ENCODE peak calls at places on chromosomes 11 and 22, in nine cellular contexts. One of them, this sample, is unnamed.

GRCh38 chr11:121237686-121238658 is 54.6 kb upstream of the SC5D start:
- DNase-seq in CD4-positive, alpha-beta T cell: no peak
- DNase-seq in stimulated activated naive CD8-positive, alpha-beta T cell treated with anti-CD3 and anti-CD28 coated beads, Interleukin-15, Interleukin-2, amounts not matched to agents 100 U/mL and 50 U/mL, for 24 hours: no peak
- DNase-seq in body of pancreas: peak
- DNase-seq in NCI-H69: peak
- DNase-seq in stimulated activated CD8-positive, alpha-beta memory T cell treated with anti-CD3 and anti-CD28 coated beads, Interleukin-12 subunit alpha, Interleukin-12 subunit beta, amount 100 ng/mL, for 4 hours: no peak
- DNase-seq in GOT3: no peak
- DNase-seq in HS-5: no peak
- DNase-seq in AG08396: no peak
- DNase-seq in this sample: no peak

GRCh38 chr11:121547574-121547973 is 94.8 kb upstream of the SORL1-AS1 start:
- DNase-seq in CD4-positive, alpha-beta T cell: no peak
- DNase-seq in stimulated activated naive CD8-positive, alpha-beta T cell treated with anti-CD3 and anti-CD28 coated beads, Interleukin-15, Interleukin-2, amounts not matched to agents 100 U/mL and 50 U/mL, for 24 hours: no peak
- DNase-seq in body of pancreas: no peak
- DNase-seq in NCI-H69: peak
- DNase-seq in stimulated activated CD8-positive, alpha-beta memory T cell treated with anti-CD3 and anti-CD28 coated beads, Interleukin-12 subunit alpha, Interleukin-12 subunit beta, amount 100 ng/mL, for 4 hours: no peak
- DNase-seq in GOT3: no peak
- DNase-seq in HS-5: no peak
- DNase-seq in AG08396: no peak
- DNase-seq in this sample: no peak

GRCh38 chr11:35727140-35727539 is 64.6 kb downstream of the TRIM44 start:
- DNase-seq in CD4-positive, alpha-beta T cell: no peak
- DNase-seq in stimulated activated naive CD8-positive, alpha-beta T cell treated with anti-CD3 and anti-CD28 coated beads, Interleukin-15, Interleukin-2, amounts not matched to agents 100 U/mL and 50 U/mL, for 24 hours: no peak
- DNase-seq in body of pancreas: no peak
- DNase-seq in NCI-H69: no peak
- DNase-seq in stimulated activated CD8-positive, alpha-beta memory T cell treated with anti-CD3 and anti-CD28 coated beads, Interleukin-12 subunit alpha, Interleukin-12 subunit beta, amount 100 ng/mL, for 4 hours: no peak
- DNase-seq in GOT3: no peak
- DNase-seq in HS-5: no peak
- DNase-seq in AG08396: no peak
- DNase-seq in this sample: no peak

GRCh38 chr22:47444746-47445065 is 682.3 kb downstream of the TBC1D22A start:
- DNase-seq in CD4-positive, alpha-beta T cell: no peak
- DNase-seq in stimulated activated naive CD8-positive, alpha-beta T cell treated with anti-CD3 and anti-CD28 coated beads, Interleukin-15, Interleukin-2, amounts not matched to agents 100 U/mL and 50 U/mL, for 24 hours: no peak
- DNase-seq in body of pancreas: no peak
- DNase-seq in NCI-H69: no peak
- DNase-seq in stimulated activated CD8-positive, alpha-beta memory T cell treated with anti-CD3 and anti-CD28 coated beads, Interleukin-12 subunit alpha, Interleukin-12 subunit beta, amount 100 ng/mL, for 4 hours: no peak
- DNase-seq in GOT3: no peak
- DNase-seq in HS-5: no peak
- DNase-seq in AG08396: no peak
- DNase-seq in this sample: no peak

GRCh38 chr11:17014774-17015638 is 792 bp upstream of the PLEKHA7 start:
- DNase-seq in CD4-positive, alpha-beta T cell: no peak
- DNase-seq in stimulated activated naive CD8-positive, alpha-beta T cell treated with anti-CD3 and anti-CD28 coated beads, Interleukin-15, Interleukin-2, amounts not matched to agents 100 U/mL and 50 U/mL, for 24 hours: peak
- DNase-seq in body of pancreas: peak
- DNase-seq in NCI-H69: peak
- DNase-seq in stimulated activated CD8-positive, alpha-beta memory T cell treated with anti-CD3 and anti-CD28 coated beads, Interleukin-12 subunit alpha, Interleukin-12 subunit beta, amount 100 ng/mL, for 4 hours: no peak
- DNase-seq in GOT3: no peak
- DNase-seq in HS-5: no peak
- DNase-seq in AG08396: peak
- DNase-seq in this sample: peak

GRCh38 chr11:118015385-118015841 is 29.2 kb downstream of the IL10RA start:
- DNase-seq in CD4-positive, alpha-beta T cell: no peak
- DNase-seq in stimulated activated naive CD8-positive, alpha-beta T cell treated with anti-CD3 and anti-CD28 coated beads, Interleukin-15, Interleukin-2, amounts not matched to agents 100 U/mL and 50 U/mL, for 24 hours: peak
- DNase-seq in body of pancreas: no peak
- DNase-seq in NCI-H69: no peak
- DNase-seq in stimulated activated CD8-positive, alpha-beta memory T cell treated with anti-CD3 and anti-CD28 coated beads, Interleukin-12 subunit alpha, Interleukin-12 subunit beta, amount 100 ng/mL, for 4 hours: no peak
- DNase-seq in GOT3: no peak
- DNase-seq in HS-5: no peak
- DNase-seq in AG08396: no peak
- DNase-seq in this sample: no peak

GRCh38 chr11:66085071-66085470 is 15.0 kb downstream of the PACS1 start:
- DNase-seq in CD4-positive, alpha-beta T cell: no peak
- DNase-seq in stimulated activated naive CD8-positive, alpha-beta T cell treated with anti-CD3 and anti-CD28 coated beads, Interleukin-15, Interleukin-2, amounts not matched to agents 100 U/mL and 50 U/mL, for 24 hours: no peak
- DNase-seq in body of pancreas: no peak
- DNase-seq in NCI-H69: peak
- DNase-seq in stimulated activated CD8-positive, alpha-beta memory T cell treated with anti-CD3 and anti-CD28 coated beads, Interleukin-12 subunit alpha, Interleukin-12 subunit beta, amount 100 ng/mL, for 4 hours: no peak
- DNase-seq in GOT3: no peak
- DNase-seq in HS-5: no peak
- DNase-seq in AG08396: no peak
- DNase-seq in this sample: no peak

GRCh38 chr11:65300621-65301290 is 13.9 kb upstream of the CDC42EP2 start:
- DNase-seq in CD4-positive, alpha-beta T cell: no peak
- DNase-seq in stimulated activated naive CD8-positive, alpha-beta T cell treated with anti-CD3 and anti-CD28 coated beads, Interleukin-15, Interleukin-2, amounts not matched to agents 100 U/mL and 50 U/mL, for 24 hours: no peak
- DNase-seq in body of pancreas: no peak
- DNase-seq in NCI-H69: peak
- DNase-seq in stimulated activated CD8-positive, alpha-beta memory T cell treated with anti-CD3 and anti-CD28 coated beads, Interleukin-12 subunit alpha, Interleukin-12 subunit beta, amount 100 ng/mL, for 4 hours: no peak
- DNase-seq in GOT3: no peak
- DNase-seq in HS-5: no peak
- DNase-seq in AG08396: no peak
- DNase-seq in this sample: no peak

GRCh38 chr11:117210620-117211019 is 11.4 kb downstream of the TAGLN start:
- DNase-seq in CD4-positive, alpha-beta T cell: no peak
- DNase-seq in stimulated activated naive CD8-positive, alpha-beta T cell treated with anti-CD3 and anti-CD28 coated beads, Interleukin-15, Interleukin-2, amounts not matched to agents 100 U/mL and 50 U/mL, for 24 hours: no peak
- DNase-seq in body of pancreas: no peak
- DNase-seq in NCI-H69: no peak
- DNase-seq in stimulated activated CD8-positive, alpha-beta memory T cell treated with anti-CD3 and anti-CD28 coated beads, Interleukin-12 subunit alpha, Interleukin-12 subunit beta, amount 100 ng/mL, for 4 hours: no peak
- DNase-seq in GOT3: no peak
- DNase-seq in HS-5: no peak
- DNase-seq in AG08396: no peak
- DNase-seq in this sample: no peak

GRCh38 chr22:31730344-31730711 is 19.6 kb downstream of the PRR14L start:
- DNase-seq in CD4-positive, alpha-beta T cell: no peak
- DNase-seq in stimulated activated naive CD8-positive, alpha-beta T cell treated with anti-CD3 and anti-CD28 coated beads, Interleukin-15, Interleukin-2, amounts not matched to agents 100 U/mL and 50 U/mL, for 24 hours: no peak
- DNase-seq in body of pancreas: no peak
- DNase-seq in NCI-H69: no peak
- DNase-seq in stimulated activated CD8-positive, alpha-beta memory T cell treated with anti-CD3 and anti-CD28 coated beads, Interleukin-12 subunit alpha, Interleukin-12 subunit beta, amount 100 ng/mL, for 4 hours: no peak
- DNase-seq in GOT3: no peak
- DNase-seq in HS-5: no peak
- DNase-seq in AG08396: no peak
- DNase-seq in this sample: no peak

GRCh38 chr11:1834132-1834610 is 619 bp upstream of the SYT8 start:
- DNase-seq in CD4-positive, alpha-beta T cell: no peak
- DNase-seq in stimulated activated naive CD8-positive, alpha-beta T cell treated with anti-CD3 and anti-CD28 coated beads, Interleukin-15, Interleukin-2, amounts not matched to agents 100 U/mL and 50 U/mL, for 24 hours: no peak
- DNase-seq in body of pancreas: peak
- DNase-seq in NCI-H69: peak
- DNase-seq in stimulated activated CD8-positive, alpha-beta memory T cell treated with anti-CD3 and anti-CD28 coated beads, Interleukin-12 subunit alpha, Interleukin-12 subunit beta, amount 100 ng/mL, for 4 hours: no peak
- DNase-seq in GOT3: no peak
- DNase-seq in HS-5: no peak
- DNase-seq in AG08396: no peak
- DNase-seq in this sample: no peak

GRCh38 chr11:112321521-112322172 is 61.0 kb upstream of the PLET1 start:
- DNase-seq in CD4-positive, alpha-beta T cell: no peak
- DNase-seq in stimulated activated naive CD8-positive, alpha-beta T cell treated with anti-CD3 and anti-CD28 coated beads, Interleukin-15, Interleukin-2, amounts not matched to agents 100 U/mL and 50 U/mL, for 24 hours: no peak
- DNase-seq in body of pancreas: peak
- DNase-seq in NCI-H69: peak
- DNase-seq in stimulated activated CD8-positive, alpha-beta memory T cell treated with anti-CD3 and anti-CD28 coated beads, Interleukin-12 subunit alpha, Interleukin-12 subunit beta, amount 100 ng/mL, for 4 hours: no peak
- DNase-seq in GOT3: no peak
- DNase-seq in HS-5: peak
- DNase-seq in AG08396: peak
- DNase-seq in this sample: no peak

GRCh38 chr11:86940122-86940777 is 14.9 kb downstream of the FZD4 start:
- DNase-seq in CD4-positive, alpha-beta T cell: no peak
- DNase-seq in stimulated activated naive CD8-positive, alpha-beta T cell treated with anti-CD3 and anti-CD28 coated beads, Interleukin-15, Interleukin-2, amounts not matched to agents 100 U/mL and 50 U/mL, for 24 hours: no peak
- DNase-seq in body of pancreas: peak
- DNase-seq in NCI-H69: no peak
- DNase-seq in stimulated activated CD8-positive, alpha-beta memory T cell treated with anti-CD3 and anti-CD28 coated beads, Interleukin-12 subunit alpha, Interleukin-12 subunit beta, amount 100 ng/mL, for 4 hours: no peak
- DNase-seq in GOT3: no peak
- DNase-seq in HS-5: no peak
- DNase-seq in AG08396: peak
- DNase-seq in this sample: no peak

GRCh38 chr11:64366751-64367150 is 7.8 kb downstream of the RPS6KA4 start:
- DNase-seq in CD4-positive, alpha-beta T cell: no peak
- DNase-seq in stimulated activated naive CD8-positive, alpha-beta T cell treated with anti-CD3 and anti-CD28 coated beads, Interleukin-15, Interleukin-2, amounts not matched to agents 100 U/mL and 50 U/mL, for 24 hours: no peak
- DNase-seq in body of pancreas: no peak
- DNase-seq in NCI-H69: no peak
- DNase-seq in stimulated activated CD8-positive, alpha-beta memory T cell treated with anti-CD3 and anti-CD28 coated beads, Interleukin-12 subunit alpha, Interleukin-12 subunit beta, amount 100 ng/mL, for 4 hours: no peak
- DNase-seq in GOT3: no peak
- DNase-seq in HS-5: no peak
- DNase-seq in AG08396: peak
- DNase-seq in this sample: no peak

GRCh38 chr22:26792522-26792921 is 135.1 kb downstream of the MIAT start:
- DNase-seq in CD4-positive, alpha-beta T cell: no peak
- DNase-seq in stimulated activated naive CD8-positive, alpha-beta T cell treated with anti-CD3 and anti-CD28 coated beads, Interleukin-15, Interleukin-2, amounts not matched to agents 100 U/mL and 50 U/mL, for 24 hours: no peak
- DNase-seq in body of pancreas: no peak
- DNase-seq in NCI-H69: no peak
- DNase-seq in stimulated activated CD8-positive, alpha-beta memory T cell treated with anti-CD3 and anti-CD28 coated beads, Interleukin-12 subunit alpha, Interleukin-12 subunit beta, amount 100 ng/mL, for 4 hours: no peak
- DNase-seq in GOT3: no peak
- DNase-seq in HS-5: no peak
- DNase-seq in AG08396: no peak
- DNase-seq in this sample: no peak

GRCh38 chr22:43928418-43929307 is 5.1 kb downstream of the PNPLA3 start:
- DNase-seq in CD4-positive, alpha-beta T cell: no peak
- DNase-seq in stimulated activated naive CD8-positive, alpha-beta T cell treated with anti-CD3 and anti-CD28 coated beads, Interleukin-15, Interleukin-2, amounts not matched to agents 100 U/mL and 50 U/mL, for 24 hours: no peak
- DNase-seq in body of pancreas: no peak
- DNase-seq in NCI-H69: no peak
- DNase-seq in stimulated activated CD8-positive, alpha-beta memory T cell treated with anti-CD3 and anti-CD28 coated beads, Interleukin-12 subunit alpha, Interleukin-12 subunit beta, amount 100 ng/mL, for 4 hours: no peak
- DNase-seq in GOT3: no peak
- DNase-seq in HS-5: no peak
- DNase-seq in AG08396: no peak
- DNase-seq in this sample: no peak

GRCh38 chr11:12111482-12112149 is 1.2 kb downstream of the MICAL2 start:
- DNase-seq in CD4-positive, alpha-beta T cell: no peak
- DNase-seq in stimulated activated naive CD8-positive, alpha-beta T cell treated with anti-CD3 and anti-CD28 coated beads, Interleukin-15, Interleukin-2, amounts not matched to agents 100 U/mL and 50 U/mL, for 24 hours: no peak
- DNase-seq in body of pancreas: no peak
- DNase-seq in NCI-H69: peak
- DNase-seq in stimulated activated CD8-positive, alpha-beta memory T cell treated with anti-CD3 and anti-CD28 coated beads, Interleukin-12 subunit alpha, Interleukin-12 subunit beta, amount 100 ng/mL, for 4 hours: no peak
- DNase-seq in GOT3: no peak
- DNase-seq in HS-5: no peak
- DNase-seq in AG08396: no peak
- DNase-seq in this sample: no peak

GRCh38 chr11:121802542-121802941 is 313.5 kb downstream of the BLID start:
- DNase-seq in CD4-positive, alpha-beta T cell: no peak
- DNase-seq in stimulated activated naive CD8-positive, alpha-beta T cell treated with anti-CD3 and anti-CD28 coated beads, Interleukin-15, Interleukin-2, amounts not matched to agents 100 U/mL and 50 U/mL, for 24 hours: no peak
- DNase-seq in body of pancreas: no peak
- DNase-seq in NCI-H69: peak
- DNase-seq in stimulated activated CD8-positive, alpha-beta memory T cell treated with anti-CD3 and anti-CD28 coated beads, Interleukin-12 subunit alpha, Interleukin-12 subunit beta, amount 100 ng/mL, for 4 hours: no peak
- DNase-seq in GOT3: no peak
- DNase-seq in HS-5: no peak
- DNase-seq in AG08396: no peak
- DNase-seq in this sample: no peak

GRCh38 chr11:2375964-2376551 is 1.1 kb upstream of the CD81 start:
- DNase-seq in CD4-positive, alpha-beta T cell: no peak
- DNase-seq in stimulated activated naive CD8-positive, alpha-beta T cell treated with anti-CD3 and anti-CD28 coated beads, Interleukin-15, Interleukin-2, amounts not matched to agents 100 U/mL and 50 U/mL, for 24 hours: no peak
- DNase-seq in body of pancreas: peak
- DNase-seq in NCI-H69: no peak
- DNase-seq in stimulated activated CD8-positive, alpha-beta memory T cell treated with anti-CD3 and anti-CD28 coated beads, Interleukin-12 subunit alpha, Interleukin-12 subunit beta, amount 100 ng/mL, for 4 hours: no peak
- DNase-seq in GOT3: no peak
- DNase-seq in HS-5: no peak
- DNase-seq in AG08396: no peak
- DNase-seq in this sample: no peak

GRCh38 chr11:119878990-119879389 is 150.0 kb upstream of the NECTIN1 start:
- DNase-seq in CD4-positive, alpha-beta T cell: no peak
- DNase-seq in stimulated activated naive CD8-positive, alpha-beta T cell treated with anti-CD3 and anti-CD28 coated beads, Interleukin-15, Interleukin-2, amounts not matched to agents 100 U/mL and 50 U/mL, for 24 hours: no peak
- DNase-seq in body of pancreas: peak
- DNase-seq in NCI-H69: no peak
- DNase-seq in stimulated activated CD8-positive, alpha-beta memory T cell treated with anti-CD3 and anti-CD28 coated beads, Interleukin-12 subunit alpha, Interleukin-12 subunit beta, amount 100 ng/mL, for 4 hours: no peak
- DNase-seq in GOT3: no peak
- DNase-seq in HS-5: no peak
- DNase-seq in AG08396: no peak
- DNase-seq in this sample: peak

GRCh38 chr22:47034076-47034808 is 271.8 kb downstream of the TBC1D22A start:
- DNase-seq in CD4-positive, alpha-beta T cell: no peak
- DNase-seq in stimulated activated naive CD8-positive, alpha-beta T cell treated with anti-CD3 and anti-CD28 coated beads, Interleukin-15, Interleukin-2, amounts not matched to agents 100 U/mL and 50 U/mL, for 24 hours: no peak
- DNase-seq in body of pancreas: no peak
- DNase-seq in NCI-H69: no peak
- DNase-seq in stimulated activated CD8-positive, alpha-beta memory T cell treated with anti-CD3 and anti-CD28 coated beads, Interleukin-12 subunit alpha, Interleukin-12 subunit beta, amount 100 ng/mL, for 4 hours: no peak
- DNase-seq in GOT3: no peak
- DNase-seq in HS-5: no peak
- DNase-seq in AG08396: no peak
- DNase-seq in this sample: no peak

This sample was measured in midbrain.